ENCODE peak calls at places on chromosomes 3 and 15, in eight cellular contexts. One of them, this sample, is unnamed.

GRCh38 chr3:182682263-182683229 is 110.8 kb upstream of the ATP11B start:
- DNase-seq in NB4: peak; percentile 63
- DNase-seq in lower leg skin: no peak
- DNase-seq in sigmoid colon: no peak
- DNase-seq in A549: peak; percentile 51
- DNase-seq in adrenal gland: no peak
- DNase-seq in tibial nerve: no peak
- DNase-seq in Peyer's patch: peak; percentile 69
- DNase-seq in this sample: no peak

GRCh38 chr3:71453822-71454512 is 129.6 kb downstream of the FOXP1 start:
- DNase-seq in NB4: no peak
- DNase-seq in lower leg skin: no peak
- DNase-seq in sigmoid colon: no peak
- DNase-seq in A549: no peak
- DNase-seq in adrenal gland: no peak
- DNase-seq in tibial nerve: no peak
- DNase-seq in Peyer's patch: no peak
- DNase-seq in this sample: no peak

GRCh38 chr3:8663177-8664061 is 18.8 kb upstream of the SSUH2 start:
- DNase-seq in NB4: peak; percentile 62
- DNase-seq in lower leg skin: peak; percentile 79
- DNase-seq in sigmoid colon: no peak
- DNase-seq in A549: peak; percentile 82
- DNase-seq in adrenal gland: peak; percentile 66
- DNase-seq in tibial nerve: peak; percentile 70
- DNase-seq in Peyer's patch: peak; percentile 87
- DNase-seq in this sample: peak; percentile 47

GRCh38 chr3:32996755-32997091 is 45.3 kb downstream of the CCR4 start:
- DNase-seq in NB4: no peak
- DNase-seq in lower leg skin: no peak
- DNase-seq in sigmoid colon: no peak
- DNase-seq in A549: no peak
- DNase-seq in adrenal gland: no peak
- DNase-seq in tibial nerve: no peak
- DNase-seq in Peyer's patch: no peak
- DNase-seq in this sample: no peak

GRCh38 chr3:57637391-57637790 is 40.2 kb upstream of the ARF4 start:
- DNase-seq in NB4: no peak
- DNase-seq in lower leg skin: no peak
- DNase-seq in sigmoid colon: no peak
- DNase-seq in A549: no peak
- DNase-seq in adrenal gland: no peak
- DNase-seq in tibial nerve: no peak
- DNase-seq in Peyer's patch: no peak
- DNase-seq in this sample: no peak

GRCh38 chr3:72031581-72031980 is 246.6 kb upstream of the PROK2 start:
- DNase-seq in NB4: peak; percentile 91
- DNase-seq in lower leg skin: no peak
- DNase-seq in sigmoid colon: no peak
- DNase-seq in A549: no peak
- DNase-seq in adrenal gland: peak; percentile 22
- DNase-seq in tibial nerve: peak; percentile 14
- DNase-seq in Peyer's patch: no peak
- DNase-seq in this sample: no peak

GRCh38 chr3:122299872-122300460 is 25.1 kb upstream of the CSTA start:
- DNase-seq in NB4: peak; percentile 61
- DNase-seq in lower leg skin: no peak
- DNase-seq in sigmoid colon: no peak
- DNase-seq in A549: peak; percentile 19
- DNase-seq in adrenal gland: no peak
- DNase-seq in tibial nerve: peak; percentile 16
- DNase-seq in Peyer's patch: peak; percentile 54
- DNase-seq in this sample: no peak

GRCh38 chr3:58540176-58540863 is 3.3 kb upstream of the ACOX2 start:
- DNase-seq in NB4: no peak
- DNase-seq in lower leg skin: peak; percentile 48
- DNase-seq in sigmoid colon: no peak
- DNase-seq in A549: no peak
- DNase-seq in adrenal gland: no peak
- DNase-seq in tibial nerve: no peak
- DNase-seq in Peyer's patch: peak; percentile 22
- DNase-seq in this sample: no peak

DNA sequence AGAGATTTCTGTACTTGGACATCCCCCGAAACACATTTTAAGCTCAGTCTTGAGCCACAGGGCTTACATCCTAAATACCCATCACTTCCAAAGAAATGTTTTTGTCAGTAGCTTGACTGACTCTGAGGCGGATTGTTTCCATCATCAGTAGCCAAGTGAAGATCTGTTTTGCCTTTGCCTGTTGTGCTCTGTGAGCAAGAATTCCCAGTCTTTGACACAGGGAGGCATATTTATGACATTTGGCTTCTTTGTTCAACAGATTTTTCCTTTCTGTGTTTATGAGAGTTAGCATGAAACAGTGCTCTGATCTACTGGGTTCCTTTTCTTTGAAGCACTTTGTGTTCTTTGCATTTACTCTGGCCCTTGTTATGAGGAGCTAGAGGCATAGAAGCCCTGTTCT is 132.1 kb upstream of the CDIN1 start:
- DNase-seq in NB4: no peak
- DNase-seq in lower leg skin: no peak
- DNase-seq in sigmoid colon: no peak
- DNase-seq in A549: no peak
- DNase-seq in adrenal gland: no peak
- DNase-seq in tibial nerve: no peak
- DNase-seq in Peyer's patch: no peak
- DNase-seq in this sample: no peak
- TF ChIP-seq POLR2A in NB4: no peak
- TF ChIP-seq POLR2A in lower leg skin: no peak
- TF ChIP-seq POLR2A in sigmoid colon: no peak
- TF ChIP-seq POLR2A in A549: no peak
- TF ChIP-seq POLR2A in adrenal gland: no peak
- TF ChIP-seq POLR2A in tibial nerve: no peak
- TF ChIP-seq POLR2A in Peyer's patch: no peak
- TF ChIP-seq POLR2A in this sample: no peak

GRCh38 chr3:46998852-46999515 is 19.5 kb downstream of the NBEAL2 start:
- DNase-seq in NB4: no peak
- DNase-seq in lower leg skin: no peak
- DNase-seq in sigmoid colon: no peak
- DNase-seq in A549: no peak
- DNase-seq in adrenal gland: no peak
- DNase-seq in tibial nerve: no peak
- DNase-seq in Peyer's patch: no peak
- DNase-seq in this sample: no peak
- TF ChIP-seq CTCF in NB4: no peak
- TF ChIP-seq CTCF in lower leg skin: no peak
- TF ChIP-seq CTCF in sigmoid colon: no peak
- TF ChIP-seq CTCF in A549: no peak
- TF ChIP-seq CTCF in adrenal gland: no peak
- TF ChIP-seq CTCF in tibial nerve: no peak
- TF ChIP-seq CTCF in Peyer's patch: no peak
- TF ChIP-seq CTCF in this sample: no peak

DNA sequence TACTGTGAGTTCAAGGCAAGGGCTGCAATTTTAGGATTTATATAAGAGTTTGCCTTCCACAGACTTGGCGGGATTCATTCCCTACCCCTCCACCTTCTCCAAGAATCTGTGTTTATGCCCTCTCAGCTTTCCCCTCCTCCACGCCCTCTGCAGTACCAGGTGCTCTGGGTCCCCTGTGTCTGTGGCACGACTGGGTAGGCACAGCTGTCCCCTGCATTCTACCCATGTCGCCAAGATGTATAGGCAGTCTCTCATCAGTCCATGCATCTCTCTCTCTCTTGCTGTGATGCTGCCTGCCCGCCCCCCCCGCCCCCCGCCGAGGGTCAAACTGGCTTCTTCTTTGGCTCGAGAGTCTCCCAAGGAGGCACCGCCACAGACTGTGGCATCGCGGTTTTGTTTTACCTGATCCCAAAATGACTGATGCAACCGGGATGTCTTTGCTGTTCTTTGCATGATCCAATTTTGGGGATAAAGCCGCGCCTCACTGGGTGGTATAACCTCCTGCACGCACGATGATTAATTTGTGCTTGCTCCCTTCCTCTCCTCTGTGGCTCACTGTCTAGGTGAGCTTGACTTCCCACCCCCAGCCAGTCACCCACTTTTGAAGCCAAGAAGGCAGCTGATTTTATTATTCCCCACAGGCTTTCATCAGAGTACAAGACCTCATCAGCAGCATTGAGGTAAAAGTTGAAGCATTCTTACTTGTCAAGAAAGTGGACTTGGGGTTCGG is 43.7 kb downstream of the EFCAB12 start:
- DNase-seq in NB4: no peak
- DNase-seq in lower leg skin: no peak
- DNase-seq in sigmoid colon: no peak
- DNase-seq in A549: no peak
- DNase-seq in adrenal gland: no peak
- DNase-seq in tibial nerve: no peak
- DNase-seq in Peyer's patch: no peak
- DNase-seq in this sample: no peak
- TF ChIP-seq POLR2A in NB4: no peak
- TF ChIP-seq POLR2A in lower leg skin: no peak
- TF ChIP-seq POLR2A in sigmoid colon: no peak
- TF ChIP-seq POLR2A in A549: no peak
- TF ChIP-seq POLR2A in adrenal gland: no peak
- TF ChIP-seq POLR2A in tibial nerve: no peak
- TF ChIP-seq POLR2A in Peyer's patch: no peak
- TF ChIP-seq POLR2A in this sample: no peak

GRCh38 chr3:12421132-12421531 is 63.1 kb upstream of the TSEN2 start:
- DNase-seq in NB4: no peak
- DNase-seq in lower leg skin: no peak
- DNase-seq in sigmoid colon: no peak
- DNase-seq in A549: no peak
- DNase-seq in adrenal gland: no peak
- DNase-seq in tibial nerve: no peak
- DNase-seq in Peyer's patch: peak; percentile 59
- DNase-seq in this sample: no peak
- TF ChIP-seq CTCF in NB4: no peak
- TF ChIP-seq CTCF in lower leg skin: no peak
- TF ChIP-seq CTCF in sigmoid colon: no peak
- TF ChIP-seq CTCF in A549: no peak
- TF ChIP-seq CTCF in adrenal gland: no peak
- TF ChIP-seq CTCF in tibial nerve: no peak
- TF ChIP-seq CTCF in Peyer's patch: no peak
- TF ChIP-seq CTCF in this sample: no peak

GRCh38 chr15:90074023-90074422 is 28.2 kb downstream of the IDH2 start:
- DNase-seq in NB4: no peak
- DNase-seq in lower leg skin: no peak
- DNase-seq in sigmoid colon: no peak
- DNase-seq in A549: no peak
- DNase-seq in adrenal gland: no peak
- DNase-seq in tibial nerve: no peak
- DNase-seq in Peyer's patch: no peak
- DNase-seq in this sample: no peak

GRCh38 chr15:90074916-90075315 is 27.4 kb downstream of the IDH2 start:
- DNase-seq in NB4: no peak
- DNase-seq in lower leg skin: no peak
- DNase-seq in sigmoid colon: no peak
- DNase-seq in A549: no peak
- DNase-seq in adrenal gland: no peak
- DNase-seq in tibial nerve: no peak
- DNase-seq in Peyer's patch: no peak
- DNase-seq in this sample: no peak

GRCh38 chr15:90072978-90073640 is 29.2 kb downstream of the IDH2 start:
- DNase-seq in NB4: no peak
- DNase-seq in lower leg skin: no peak
- DNase-seq in sigmoid colon: no peak
- DNase-seq in A549: no peak
- DNase-seq in adrenal gland: no peak
- DNase-seq in tibial nerve: no peak
- DNase-seq in Peyer's patch: no peak
- DNase-seq in this sample: no peak

GRCh38 chr15:90076716-90077115 is 25.6 kb downstream of the IDH2 start:
- DNase-seq in NB4: no peak
- DNase-seq in lower leg skin: no peak
- DNase-seq in sigmoid colon: no peak
- DNase-seq in A549: no peak
- DNase-seq in adrenal gland: no peak
- DNase-seq in tibial nerve: no peak
- DNase-seq in Peyer's patch: no peak
- DNase-seq in this sample: no peak

GRCh38 chr15:90075420-90076289 is 26.6 kb downstream of the IDH2 start:
- DNase-seq in NB4: no peak
- DNase-seq in lower leg skin: no peak
- DNase-seq in sigmoid colon: no peak
- DNase-seq in A549: no peak
- DNase-seq in adrenal gland: no peak
- DNase-seq in tibial nerve: no peak
- DNase-seq in Peyer's patch: peak; percentile 71
- DNase-seq in this sample: peak; percentile 86
- TF ChIP-seq POLR2A in NB4: no peak
- TF ChIP-seq POLR2A in lower leg skin: no peak
- TF ChIP-seq POLR2A in sigmoid colon: no peak
- TF ChIP-seq POLR2A in A549: no peak
- TF ChIP-seq POLR2A in adrenal gland: no peak
- TF ChIP-seq POLR2A in tibial nerve: no peak
- TF ChIP-seq POLR2A in Peyer's patch: no peak
- TF ChIP-seq POLR2A in this sample: no peak

GRCh38 chr3:37901721-37902120 is 40.0 kb downstream of the CTDSPL start:
- DNase-seq in NB4: no peak
- DNase-seq in lower leg skin: no peak
- DNase-seq in sigmoid colon: no peak
- DNase-seq in A549: no peak
- DNase-seq in adrenal gland: no peak
- DNase-seq in tibial nerve: no peak
- DNase-seq in Peyer's patch: no peak
- DNase-seq in this sample: no peak
- TF ChIP-seq CTCF in NB4: no peak
- TF ChIP-seq CTCF in lower leg skin: no peak
- TF ChIP-seq CTCF in sigmoid colon: no peak
- TF ChIP-seq CTCF in A549: no peak
- TF ChIP-seq CTCF in adrenal gland: no peak
- TF ChIP-seq CTCF in tibial nerve: no peak
- TF ChIP-seq CTCF in Peyer's patch: no peak
- TF ChIP-seq CTCF in this sample: no peak

GRCh38 chr3:120177151-120177550 is 82.9 kb upstream of the GSK3B start:
- DNase-seq in NB4: no peak
- DNase-seq in lower leg skin: no peak
- DNase-seq in sigmoid colon: no peak
- DNase-seq in A549: peak; percentile 65
- DNase-seq in adrenal gland: peak; percentile 80
- DNase-seq in tibial nerve: peak; percentile 8
- DNase-seq in Peyer's patch: no peak
- DNase-seq in this sample: peak; percentile 17
- TF ChIP-seq POLR2A in NB4: no peak
- TF ChIP-seq POLR2A in lower leg skin: no peak
- TF ChIP-seq POLR2A in sigmoid colon: no peak
- TF ChIP-seq POLR2A in A549: no peak
- TF ChIP-seq POLR2A in adrenal gland: no peak
- TF ChIP-seq POLR2A in tibial nerve: no peak
- TF ChIP-seq POLR2A in Peyer's patch: no peak
- TF ChIP-seq POLR2A in this sample: no peak

This sample was measured in gastrocnemius medialis.